ENCODE peak calls at places on chromosomes 12 and 14, in five cellular contexts. V is AG04450, M is hepatocyte, I is lung, C is BJ. Y is an unnamed sample.

GRCh38 chr12:76346236-76346635 is 2.0 kb downstream of the BBS10 start:
- DNase-seq in C (no peak), V (no peak), I (no peak), M (no peak), Y (no peak)

GRCh38 chr12:28936221-28936620 is 212.9 kb upstream of the FAR2 start:
- DNase-seq in C (no peak), M (no peak), I (no peak), V (no peak), Y (no peak)

GRCh38 chr12:52181757-52182156 is 10.1 kb downstream of the KRT80 start:
- DNase-seq in M (peak; percentile 67), V (peak; percentile 58), I (no peak), C (no peak), Y (no peak)

GRCh38 chr14:74691456-74691855 is 21.4 kb downstream of the AREL1 start:
- DNase-seq in V (no peak), M (no peak), C (no peak), I (no peak), Y (no peak)

GRCh38 chr12:6033546-6033945 is 88.5 kb upstream of the ANO2 start:
- DNase-seq in I (no peak), V (no peak), C (no peak), M (no peak), Y (no peak)

GRCh38 chr12:3002636-3003035 is 43.4 kb downstream of the TEAD4 start:
- DNase-seq in M (no peak), C (no peak), V (no peak), I (no peak), Y (no peak)

GRCh38 chr12:98485792-98486347 is 29.5 kb upstream of the TMPO start:
- DNase-seq in C (no peak), V (no peak), M (no peak), I (no peak), Y (no peak)

GRCh38 chr14:99430491-99430890 is 50.2 kb downstream of the SETD3 start:
- DNase-seq in I (no peak), C (no peak), M (no peak), V (no peak), Y (no peak)

GRCh38 chr14:23128969-23129758 is 10.1 kb upstream of the CEBPE start:
- DNase-seq in M (no peak), V (no peak), C (no peak), I (no peak), Y (no peak)

GRCh38 chr14:49134940-49135339 is 451.2 kb downstream of the RPS29 start:
- DNase-seq in I (no peak), V (no peak), M (no peak), C (no peak), Y (no peak)

GRCh38 chr12:123150804-123151678 is at the start of gene PITPNM2:
- DNase-seq in C (no peak), M (peak; percentile 92), V (no peak), I (no peak), Y (no peak)

GRCh38 chr12:80857311-80857710 is 80.4 kb downstream of the LIN7A start:
- DNase-seq in V (no peak), I (no peak), C (no peak), M (no peak), Y (peak; percentile 59)

GRCh38 chr12:121804417-121805111 is 755 bp downstream of the SETD1B start:
- DNase-seq in C (no peak), I (peak; percentile 44), M (peak; percentile 67), V (no peak), Y (no peak)

GRCh38 chr12:9740109-9740750 is 7.3 kb upstream of the CLECL1 start:
- DNase-seq in V (no peak), C (no peak), M (no peak), I (no peak), Y (no peak)

GRCh38 chr12:106078358-106079025 is 60.3 kb downstream of the NUAK1 start:
- DNase-seq in C (no peak), V (no peak), M (no peak), I (no peak), Y (peak; percentile 41)

GRCh38 chr12:7749442-7749841 is 2.3 kb upstream of the CLEC4C start:
- DNase-seq in C (no peak), I (no peak), M (no peak), V (no peak), Y (no peak)

GRCh38 chr14:23865502-23865901 is 88.1 kb upstream of the DHRS4 start:
- DNase-seq in M (no peak), I (no peak), V (no peak), C (no peak), Y (no peak)

GRCh38 chr14:92500491-92500941 is 13.1 kb upstream of the RIN3 start:
- DNase-seq in C (no peak), I (no peak), M (no peak), V (no peak), Y (no peak)

GRCh38 chr12:57219993-57220728 is 3.6 kb downstream of the NXPH4 start:
- DNase-seq in C (no peak), M (no peak), I (no peak), V (no peak), Y (no peak)

GRCh38 chr12:60805340-60805739 is 1209.5 kb downstream of the SLC16A7 start:
- DNase-seq in C (no peak), V (no peak), M (no peak), I (no peak), Y (no peak)

GRCh38 chr12:128012110-128012509 is 254.9 kb upstream of the TMEM132C start:
- DNase-seq in I (no peak), V (no peak), C (no peak), M (no peak), Y (no peak)

GRCh38 chr12:69779928-69780327 is 41.3 kb downstream of the RAB3IP start:
- DNase-seq in I (no peak), V (no peak), C (no peak), M (no peak), Y (no peak)

GRCh38 chr12:30874455-30875313 is 51.9 kb upstream of the TSPAN11 start:
- DNase-seq in M (no peak), I (no peak), V (no peak), C (no peak), Y (no peak)

GRCh38 chr12:16950041-16950677 is 344.2 kb upstream of the LMO3 start:
- DNase-seq in I (no peak), M (no peak), V (no peak), C (no peak), Y (no peak)

GRCh38 chr12:6532051-6532926 is 2.0 kb upstream of the GAPDH start:
- DNase-seq in I (no peak), V (peak; percentile 88), M (peak; percentile 91), C (peak; percentile 92), Y (peak; percentile 95)

GRCh38 chr12:2248901-2249381 is 196.2 kb downstream of the CACNA1C start:
- DNase-seq in M (no peak), V (no peak), I (no peak), C (no peak), Y (peak; percentile 69)

GRCh38 chr14:92590941-92591340 is 77.4 kb downstream of the RIN3 start:
- DNase-seq in V (no peak), C (no peak), I (no peak), M (no peak), Y (no peak)

GRCh38 chr12:115543269-115543668 is 734.2 kb downstream of the MED13L start:
- DNase-seq in C (no peak), I (no peak), V (no peak), M (no peak), Y (no peak)

GRCh38 chr12:32273063-32273521 is 126.3 kb upstream of the FGD4 start:
- DNase-seq in M (no peak), V (no peak), C (no peak), I (no peak), Y (no peak)

GRCh38 chr12:66143868-66144267 is 13.3 kb upstream of the LLPH start:
- DNase-seq in I (no peak), M (no peak), V (no peak), C (no peak), Y (no peak)

GRCh38 chr12:66154776-66155175 is 15.0 kb downstream of the TMBIM4 start:
- DNase-seq in V (no peak), M (no peak), I (no peak), C (no peak), Y (no peak)

GRCh38 chr12:66152732-66153131 is 17.1 kb downstream of the TMBIM4 start:
- DNase-seq in C (peak; percentile 28), I (no peak), M (no peak), V (no peak), Y (no peak)

GRCh38 chr12:66144796-66145754 is 14.5 kb upstream of the LLPH start:
- DNase-seq in M (peak; percentile 66), V (no peak), I (peak; percentile 72), C (no peak), Y (no peak)

DNA sequence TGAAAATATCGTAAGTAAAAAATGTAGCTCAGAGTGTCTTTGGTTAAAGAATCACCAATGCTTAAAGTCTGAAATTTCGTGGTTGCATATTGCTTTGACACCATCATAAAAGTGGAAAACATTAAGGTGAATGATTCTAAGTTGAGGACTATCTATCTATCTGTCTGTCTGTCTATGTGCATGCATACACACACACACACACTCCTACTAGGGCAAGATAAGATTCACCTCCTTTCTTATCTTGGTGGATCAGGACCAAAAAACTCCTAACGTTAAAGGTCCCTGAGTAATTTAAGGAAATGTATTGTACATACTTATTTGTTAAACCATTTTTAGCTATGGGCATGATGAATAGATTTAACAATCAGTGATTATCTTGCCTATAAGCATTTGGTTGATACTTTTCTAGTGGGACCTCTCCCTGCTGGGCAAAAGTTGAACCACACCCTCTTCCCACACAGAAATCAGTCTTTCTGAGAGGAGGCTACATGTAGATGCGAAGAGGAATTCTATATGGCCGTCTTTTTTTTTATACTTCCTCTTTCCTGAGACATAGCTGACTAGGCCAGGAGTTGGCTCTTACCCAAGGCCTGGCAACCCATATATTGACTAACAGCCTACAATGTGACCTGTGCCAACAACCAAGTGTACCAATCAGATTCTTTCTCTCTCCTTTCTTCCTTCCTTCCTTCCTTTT is 19.3 kb upstream of the LLPH start:
- DNase-seq in I (peak; percentile 35), M (no peak), V (no peak), C (no peak), Y (no peak)
- TF ChIP-seq CTCF in I (no peak), M (no peak), V (peak; percentile 22), C (peak; percentile 10), Y (no peak)

DNA sequence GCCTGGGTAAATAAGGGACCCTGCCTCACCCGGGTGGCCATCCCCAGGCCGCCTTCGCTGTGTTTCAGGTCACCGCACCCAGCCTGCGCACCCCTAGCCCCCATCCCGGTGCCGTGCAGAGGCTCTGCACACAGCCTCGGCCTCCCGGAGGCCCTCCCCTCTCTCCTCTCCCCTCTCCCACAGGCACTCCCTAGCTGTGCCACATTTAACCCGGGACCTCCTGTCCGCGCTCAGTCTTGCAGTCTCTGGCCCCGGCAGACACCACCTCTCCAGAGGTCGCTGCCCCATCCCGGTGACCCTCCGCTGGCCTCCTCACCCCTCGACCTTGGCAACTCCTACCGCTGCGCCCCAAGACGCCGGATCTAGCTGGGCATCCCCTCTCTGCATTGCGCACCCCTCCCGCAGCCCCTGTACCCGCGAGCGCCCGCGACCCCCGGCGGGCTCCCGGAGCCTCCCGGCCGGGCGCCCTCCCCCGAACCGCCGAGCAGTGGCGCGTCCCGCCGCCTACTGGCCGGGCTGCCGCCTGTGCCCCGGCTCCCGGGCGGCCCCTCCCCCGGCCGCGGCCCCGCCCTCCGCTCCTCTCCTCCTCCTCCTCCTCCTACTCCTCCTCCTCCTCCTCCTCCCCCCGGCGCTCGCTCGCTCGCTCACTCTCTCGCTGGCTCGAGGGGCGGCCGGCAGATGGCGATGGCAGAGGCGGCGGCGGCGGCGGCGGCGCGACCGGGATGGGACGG is 120.7 kb downstream of the AACS start:
- DNase-seq in C (no peak), I (peak; percentile 61), V (no peak), M (peak; percentile 85), Y (no peak)
- H3K4me3 ChIP-seq in C (peak within 1 kb of the TSS; percentile 37), I (no peak within 1 kb of the TSS), V (peak within 1 kb of the TSS; percentile 40), M (no peak within 1 kb of the TSS), Y (peak within 1 kb of the TSS; percentile 54)

GRCh38 chr12:43730283-43730682 is 28.3 kb downstream of the PUS7L start:
- DNase-seq in I (no peak), M (no peak), V (no peak), C (no peak), Y (no peak)
- TF ChIP-seq CTCF in I (no peak), M (no peak), V (no peak), C (no peak), Y (no peak)

GRCh38 chr14:93974299-93974698 is 2.1 kb downstream of the ASB2 start:
- DNase-seq in C (no peak), I (no peak), M (no peak), V (no peak), Y (no peak)
- H3K4me3 ChIP-seq in C (no peak overlapping the region), I (no peak overlapping the region), M (no peak overlapping the region), V (no peak overlapping the region), Y (no peak overlapping the region)